ENCODE peak calls at places on chromosomes 16 and 17, in ten cellular contexts. U, R, V, A, N, L, E, D, J and K are unnamed samples.
A peak's percentile ranks its signal among the peaks of the same experiment; 100 is the strongest.

GRCh38 chr17:50134206-50135110 is 4.5 kb upstream of the SAMD14 start:
- DNase-seq in N (no peak), U (no peak), A (no peak), D (no peak), V (no peak), E (no peak), J (no peak), R (no peak), L (no peak), K (no peak)

GRCh38 chr16:4472880-4473279 is 1.5 kb downstream of the NMRAL1 start:
- DNase-seq in D (no peak), J (no peak), U (no peak), L (no peak), A (no peak), N (no peak), E (no peak), R (no peak), V (no peak), K (no peak)

GRCh38 chr16:81263470-81264200 is 25.1 kb downstream of the BCO1 start:
- DNase-seq in A (no peak), L (no peak), V (peak; percentile 70), J (no peak), U (no peak), N (no peak), E (no peak), R (no peak), D (no peak), K (no peak)

GRCh38 chr16:4318171-4318910 is 2.5 kb downstream of the GLIS2 start:
- DNase-seq in N (no peak), U (no peak), L (no peak), A (no peak), D (no peak), V (peak; percentile 36), R (no peak), E (no peak), J (no peak), K (no peak)

GRCh38 chr17:71202449-71202848 is 918.4 kb upstream of the SOX9 start:
- DNase-seq in E (no peak), R (no peak), D (no peak), A (no peak), U (no peak), L (no peak), N (no peak), J (no peak), V (no peak), K (no peak)

GRCh38 chr17:2750721-2751120 is 1.3 kb upstream of the CCDC92B start:
- DNase-seq in L (no peak), A (no peak), V (no peak), D (no peak), E (no peak), R (no peak), N (no peak), U (no peak), J (no peak), K (no peak)

GRCh38 chr16:22297871-22298733 is 893 bp downstream of the POLR3E start:
- DNase-seq in D (peak; percentile 96), J (peak; percentile 50), E (peak; percentile 63), N (peak; percentile 59), A (peak; percentile 60), R (peak; percentile 95), V (peak; percentile 96), L (peak; percentile 79), U (peak; percentile 92), K (peak; percentile 81)

GRCh38 chr16:11613381-11614303 is 26.9 kb upstream of the LITAF start:
- DNase-seq in E (peak; percentile 62), J (peak; percentile 89), D (peak; percentile 87), L (no peak), R (no peak), N (no peak), A (peak; percentile 72), V (peak; percentile 60), U (no peak), K (no peak)

GRCh38 chr17:31405941-31406371 is 14.5 kb downstream of the RAB11FIP4 start:
- DNase-seq in D (no peak), R (no peak), U (no peak), J (no peak), L (no peak), E (no peak), V (no peak), A (no peak), N (no peak), K (no peak)

GRCh38 chr17:19464033-19465026 is 53.3 kb downstream of the RNF112 start:
- DNase-seq in D (no peak), N (no peak), V (no peak), R (no peak), J (no peak), E (no peak), L (no peak), U (no peak), A (no peak), K (no peak)

GRCh38 chr17:48247603-48248002 is 140.0 kb downstream of the SNX11 start:
- DNase-seq in N (no peak), U (no peak), E (no peak), L (no peak), D (no peak), A (no peak), R (no peak), J (no peak), V (no peak), K (no peak)

GRCh38 chr17:76232342-76232741 is 8.0 kb downstream of the RNF157 start:
- DNase-seq in N (no peak), D (no peak), A (no peak), J (no peak), L (no peak), V (peak; percentile 16), R (peak; percentile 81), E (no peak), U (no peak), K (no peak)

GRCh38 chr16:49484454-49484853 is 110.8 kb downstream of the C16orf78 start:
- DNase-seq in N (no peak), V (peak; percentile 23), R (no peak), A (peak; percentile 41), D (no peak), U (no peak), E (peak; percentile 76), L (peak; percentile 42), J (peak; percentile 56), K (peak; percentile 83)

GRCh38 chr16:87661561-87661960 is 59.3 kb downstream of the JPH3 start:
- DNase-seq in N (peak; percentile 7), V (peak; percentile 58), E (no peak), D (peak; percentile 97), U (peak; percentile 37), L (peak; percentile 46), A (no peak), R (no peak), J (no peak), K (no peak)

GRCh38 chr16:12798846-12799245 is 4.8 kb downstream of the CPPED1 start:
- DNase-seq in E (no peak), J (no peak), U (no peak), V (no peak), D (no peak), L (no peak), A (no peak), N (no peak), R (no peak), K (no peak)

GRCh38 chr16:118857-119256 is 19.6 kb downstream of the NPRL3 start:
- DNase-seq in R (no peak), A (no peak), V (no peak), U (no peak), L (no peak), N (no peak), J (no peak), E (no peak), D (no peak), K (no peak)

GRCh38 chr16:21590287-21590686 is 9.1 kb upstream of the METTL9 start:
- DNase-seq in J (no peak), L (no peak), N (no peak), E (no peak), A (no peak), D (peak; percentile 26), V (no peak), R (no peak), U (no peak), K (no peak)

GRCh38 chr16:4859900-4860255 is 12.6 kb downstream of the UBN1 start:
- DNase-seq in A (no peak), J (no peak), U (peak; percentile 50), E (no peak), N (no peak), D (no peak), V (peak; percentile 20), L (no peak), R (no peak), K (no peak)

GRCh38 chr16:53415504-53415903 is 18.8 kb upstream of the RBL2 start:
- DNase-seq in A (no peak), V (no peak), U (no peak), N (no peak), J (no peak), L (no peak), E (no peak), R (no peak), D (no peak), K (no peak)

GRCh38 chr16:16048904-16049582 is 99.6 kb downstream of the ABCC1 start:
- DNase-seq in V (no peak), N (no peak), U (peak; percentile 82), A (no peak), R (no peak), J (no peak), E (peak; percentile 53), L (no peak), D (no peak), K (no peak)

GRCh38 chr17:1173456-1174370 is 6.1 kb downstream of the ABR start:
- DNase-seq in E (no peak), R (no peak), D (no peak), V (no peak), A (no peak), N (no peak), L (no peak), U (no peak), J (no peak), K (no peak)

GRCh38 chr16:46973457-46974324 is at the start of gene DNAJA2:
- DNase-seq in V (peak; percentile 91), E (peak; percentile 93), D (peak; percentile 94), N (peak; percentile 93), A (peak; percentile 86), J (peak; percentile 95), L (peak; percentile 95), U (peak; percentile 72), R (peak; percentile 60), K (peak; percentile 47)

GRCh38 chr17:19747829-19748806 is at the start of gene ALDH3A1:
- DNase-seq in N (no peak), U (no peak), J (no peak), D (no peak), E (no peak), R (peak; percentile 27), L (no peak), A (no peak), V (no peak), K (no peak)

GRCh38 chr17:29931253-29931932 is 1.4 kb upstream of the SSH2 start:
- DNase-seq in J (peak; percentile 63), R (peak; percentile 67), A (peak; percentile 68), L (peak; percentile 70), E (peak; percentile 43), U (peak; percentile 74), D (peak; percentile 95), N (peak; percentile 53), V (peak; percentile 86), K (peak; percentile 74)

GRCh38 chr17:80722656-80723055 is 178.0 kb downstream of the RPTOR start:
- DNase-seq in J (no peak), D (no peak), A (no peak), V (no peak), U (no peak), L (no peak), N (no peak), R (no peak), E (no peak), K (no peak)

GRCh38 chr17:79970576-79971068 is 65.0 kb downstream of the TBC1D16 start:
- DNase-seq in L (peak; percentile 16), E (peak; percentile 15), U (no peak), R (no peak), A (no peak), D (peak; percentile 44), V (peak; percentile 42), J (peak; percentile 51), N (peak; percentile 50), K (no peak)

GRCh38 chr17:72343911-72344310 is 223.1 kb downstream of the SOX9 start:
- DNase-seq in U (no peak), J (no peak), V (no peak), E (no peak), R (no peak), D (no peak), L (no peak), N (no peak), A (no peak), K (no peak)

GRCh38 chr17:44589316-44590071 is 32.2 kb downstream of the FZD2 start:
- DNase-seq in R (no peak), E (no peak), V (peak; percentile 42), L (no peak), J (no peak), A (no peak), N (no peak), U (no peak), D (no peak), K (no peak)